ENCODE peak calls at places on chromosome 16, in four cellular contexts. L is A673, G is NCI-H2029 treated with DMSO at 0.1 percent for 48 hours, E is ovary. T is an unnamed sample.

GRCh38 chr16:56767018-56767417 is 37.1 kb downstream of the NUP93 start:
- DNase-seq in L (no peak), G (no peak), E (no peak), T (no peak)

GRCh38 chr16:3861808-3862451 is 18.6 kb downstream of the CREBBP start:
- DNase-seq in L (peak; percentile 71), G (no peak), E (no peak), T (peak; percentile 48)

GRCh38 chr16:89103781-89104180 is 10.1 kb downstream of the ACSF3 start:
- DNase-seq in L (no peak), G (no peak), E (no peak), T (no peak)

GRCh38 chr16:61579195-61579594 is 457.0 kb downstream of the CDH8 start:
- DNase-seq in L (no peak), G (no peak), E (no peak), T (no peak)

GRCh38 chr16:72590179-72590937 is 418.4 kb upstream of the PMFBP1 start:
- DNase-seq in L (no peak), G (no peak), E (no peak), T (no peak)

GRCh38 chr16:86604436-86605220 is 26.3 kb downstream of the FOXL1 start:
- DNase-seq in L (no peak), G (no peak), E (no peak), T (no peak)

GRCh38 chr16:23962001-23962400 is 126.2 kb downstream of the PRKCB start:
- DNase-seq in L (no peak), G (no peak), E (no peak), T (no peak)

GRCh38 chr16:81610144-81610842 is 165.7 kb downstream of the CMIP start:
- DNase-seq in L (no peak), G (no peak), E (peak; percentile 70), T (peak; percentile 57)

GRCh38 chr16:55557186-55557585 is 9.3 kb upstream of the CAPNS2 start:
- DNase-seq in L (no peak), G (no peak), E (no peak), T (no peak)

GRCh38 chr16:85205747-85206471 is 93.6 kb upstream of the CIBAR2 start:
- DNase-seq in L (no peak), G (no peak), E (peak; percentile 63), T (no peak)

GRCh38 chr16:50974438-50975036 is 176.5 kb downstream of the SALL1 start:
- DNase-seq in L (no peak), G (no peak), E (no peak), T (no peak)

GRCh38 chr16:35305476-35305875 is 1846.1 kb downstream of the TP53TG3F start:
- DNase-seq in L (no peak), G (no peak), E (no peak), T (no peak)